ENCODE peak calls at places on chromosome 3, in four cellular contexts. T is stimulated activated naive CD4-positive, alpha-beta T cell; R is GM13976; G is lower leg skin. H is an unnamed sample.

GRCh38 chr3:49255112-49255511 is 21.9 kb downstream of the C3orf62 start:
- DNase-seq in R (no peak), T (no peak), G (peak), H (no peak)

GRCh38 chr3:69683076-69683806 is 56.0 kb upstream of the MITF start:
- DNase-seq in R (no peak), T (no peak), G (no peak), H (no peak)

GRCh38 chr3:169597083-169597609 is 66.4 kb downstream of the MECOM start:
- DNase-seq in R (no peak), T (no peak), G (no peak), H (no peak)

GRCh38 chr3:187700249-187700648 is 2.1 kb downstream of the RTP2 start:
- DNase-seq in T (no peak), R (no peak), G (no peak), H (no peak)

GRCh38 chr3:11690863-11691833 is 47.4 kb upstream of the VGLL4 start:
- DNase-seq in R (no peak), G (no peak), T (no peak), H (no peak)

GRCh38 chr3:193788189-193788946 is 195.4 kb downstream of the OPA1 start:
- DNase-seq in G (peak), R (peak), T (no peak), H (no peak)

GRCh38 chr3:14587733-14588360 is 47.7 kb upstream of the GRIP2 start:
- DNase-seq in T (no peak), G (no peak), R (no peak), H (no peak)

GRCh38 chr3:188043891-188044290 is 110.1 kb upstream of the LPP start:
- DNase-seq in T (no peak), G (no peak), R (no peak), H (no peak)